ENCODE peak calls at places on chromosomes 5 and 9, in six cellular contexts. One of them, this sample, is unnamed.

GRCh38 chr5:108451269-108451668 is 69.4 kb upstream of the FBXL17 start:
- ATAC-seq in HepG2: no peak
- ATAC-seq in A549: no peak
- ATAC-seq in K562: no peak
- ATAC-seq in GM12878: no peak
- ATAC-seq in upper lobe of left lung: no peak
- ATAC-seq in this sample: no peak

GRCh38 chr9:22124263-22125011 is 115.3 kb upstream of the CDKN2B start:
- ATAC-seq in HepG2: no peak
- ATAC-seq in A549: no peak
- ATAC-seq in K562: no peak
- ATAC-seq in GM12878: no peak
- ATAC-seq in upper lobe of left lung: no peak
- ATAC-seq in this sample: no peak

GRCh38 chr5:40774626-40775025 is 18.9 kb upstream of the TTC33 start:
- ATAC-seq in HepG2: peak; percentile 70
- ATAC-seq in A549: no peak
- ATAC-seq in K562: peak; percentile 44
- ATAC-seq in GM12878: peak; percentile 38
- ATAC-seq in upper lobe of left lung: no peak
- ATAC-seq in this sample: no peak

GRCh38 chr5:158819840-158820620 is 279.7 kb downstream of the EBF1 start:
- ATAC-seq in HepG2: no peak
- ATAC-seq in A549: no peak
- ATAC-seq in K562: no peak
- ATAC-seq in GM12878: peak; percentile 90
- ATAC-seq in upper lobe of left lung: no peak
- ATAC-seq in this sample: no peak

GRCh38 chr5:123701511-123702200 is 189.7 kb downstream of the CSNK1G3 start:
- ATAC-seq in HepG2: no peak
- ATAC-seq in A549: no peak
- ATAC-seq in K562: no peak
- ATAC-seq in GM12878: no peak
- ATAC-seq in upper lobe of left lung: no peak
- ATAC-seq in this sample: no peak

GRCh38 chr9:137716694-137717287 is 98.0 kb downstream of the EHMT1 start:
- ATAC-seq in HepG2: peak; percentile 28
- ATAC-seq in A549: no peak
- ATAC-seq in K562: no peak
- ATAC-seq in GM12878: no peak
- ATAC-seq in upper lobe of left lung: no peak
- ATAC-seq in this sample: no peak

GRCh38 chr5:142110046-142110531 is 1.5 kb downstream of the NDFIP1 start:
- ATAC-seq in HepG2: no peak
- ATAC-seq in A549: no peak
- ATAC-seq in K562: peak; percentile 13
- ATAC-seq in GM12878: peak; percentile 42
- ATAC-seq in upper lobe of left lung: no peak
- ATAC-seq in this sample: no peak

GRCh38 chr9:35910613-35911488 is 1.6 kb downstream of the SPAAR start:
- ATAC-seq in HepG2: no peak
- ATAC-seq in A549: no peak
- ATAC-seq in K562: peak; percentile 15
- ATAC-seq in GM12878: peak; percentile 72
- ATAC-seq in upper lobe of left lung: no peak
- ATAC-seq in this sample: no peak

GRCh38 chr5:135851186-135851906 is 16.9 kb downstream of the SLC25A48 start:
- ATAC-seq in HepG2: no peak
- ATAC-seq in A549: no peak
- ATAC-seq in K562: no peak
- ATAC-seq in GM12878: no peak
- ATAC-seq in upper lobe of left lung: no peak
- ATAC-seq in this sample: no peak

GRCh38 chr5:133454442-133454841 is 157.9 kb downstream of the FSTL4 start:
- ATAC-seq in HepG2: no peak
- ATAC-seq in A549: no peak
- ATAC-seq in K562: no peak
- ATAC-seq in GM12878: no peak
- ATAC-seq in upper lobe of left lung: no peak
- ATAC-seq in this sample: no peak

GRCh38 chr5:50328193-50328729 is 112.8 kb downstream of the EMB start:
- ATAC-seq in HepG2: no peak
- ATAC-seq in A549: no peak
- ATAC-seq in K562: no peak
- ATAC-seq in GM12878: no peak
- ATAC-seq in upper lobe of left lung: no peak
- ATAC-seq in this sample: no peak

GRCh38 chr9:37540634-37541033 is 35.5 kb downstream of the FBXO10 start:
- ATAC-seq in HepG2: no peak
- ATAC-seq in A549: no peak
- ATAC-seq in K562: no peak
- ATAC-seq in GM12878: no peak
- ATAC-seq in upper lobe of left lung: no peak
- ATAC-seq in this sample: no peak

GRCh38 chr9:72440383-72440782 is 75.4 kb upstream of the ZFAND5 start:
- ATAC-seq in HepG2: no peak
- ATAC-seq in A549: no peak
- ATAC-seq in K562: no peak
- ATAC-seq in GM12878: no peak
- ATAC-seq in upper lobe of left lung: no peak
- ATAC-seq in this sample: no peak

GRCh38 chr5:140967226-140967893 is 1.1 kb downstream of the PCDHAC2 start:
- ATAC-seq in HepG2: no peak
- ATAC-seq in A549: no peak
- ATAC-seq in K562: no peak
- ATAC-seq in GM12878: no peak
- ATAC-seq in upper lobe of left lung: no peak
- ATAC-seq in this sample: peak; percentile 6

GRCh38 chr9:123150708-123151503 is 117.4 kb downstream of the GPR21 start:
- ATAC-seq in HepG2: no peak
- ATAC-seq in A549: no peak
- ATAC-seq in K562: no peak
- ATAC-seq in GM12878: no peak
- ATAC-seq in upper lobe of left lung: no peak
- ATAC-seq in this sample: no peak

GRCh38 chr5:112686675-112687074 is 51.0 kb upstream of the APC start:
- ATAC-seq in HepG2: no peak
- ATAC-seq in A549: no peak
- ATAC-seq in K562: no peak
- ATAC-seq in GM12878: peak; percentile 16
- ATAC-seq in upper lobe of left lung: no peak
- ATAC-seq in this sample: no peak

GRCh38 chr5:83034552-83035181 is 42.5 kb downstream of the TMEM167A start:
- ATAC-seq in HepG2: no peak
- ATAC-seq in A549: no peak
- ATAC-seq in K562: peak; percentile 41
- ATAC-seq in GM12878: no peak
- ATAC-seq in upper lobe of left lung: no peak
- ATAC-seq in this sample: no peak

GRCh38 chr5:98341038-98341710 is 432.3 kb upstream of the RGMB start:
- ATAC-seq in HepG2: no peak
- ATAC-seq in A549: no peak
- ATAC-seq in K562: no peak
- ATAC-seq in GM12878: no peak
- ATAC-seq in upper lobe of left lung: no peak
- ATAC-seq in this sample: peak; percentile 57

GRCh38 chr5:131466171-131466766 is 168.8 kb downstream of the RAPGEF6 start:
- ATAC-seq in HepG2: no peak
- ATAC-seq in A549: peak; percentile 50
- ATAC-seq in K562: no peak
- ATAC-seq in GM12878: no peak
- ATAC-seq in upper lobe of left lung: no peak
- ATAC-seq in this sample: no peak

GRCh38 chr5:95647886-95648860 is 1.6 kb downstream of the RFESD start:
- ATAC-seq in HepG2: no peak
- ATAC-seq in A549: no peak
- ATAC-seq in K562: peak; percentile 76
- ATAC-seq in GM12878: peak; percentile 12
- ATAC-seq in upper lobe of left lung: no peak
- ATAC-seq in this sample: no peak

GRCh38 chr5:95643152-95643551 is 3.4 kb upstream of the RFESD start:
- ATAC-seq in HepG2: no peak
- ATAC-seq in A549: no peak
- ATAC-seq in K562: no peak
- ATAC-seq in GM12878: no peak
- ATAC-seq in upper lobe of left lung: no peak
- ATAC-seq in this sample: no peak

GRCh38 chr5:95647331-95647659 is 718 bp downstream of the RFESD start:
- ATAC-seq in HepG2: no peak
- ATAC-seq in A549: peak; percentile 40
- ATAC-seq in K562: peak; percentile 35
- ATAC-seq in GM12878: peak; percentile 22
- ATAC-seq in upper lobe of left lung: no peak
- ATAC-seq in this sample: no peak

GRCh38 chr5:95644351-95645042 is 2.1 kb upstream of the RFESD start:
- ATAC-seq in HepG2: no peak
- ATAC-seq in A549: peak; percentile 22
- ATAC-seq in K562: no peak
- ATAC-seq in GM12878: peak; percentile 52
- ATAC-seq in upper lobe of left lung: no peak
- ATAC-seq in this sample: no peak

DNA sequence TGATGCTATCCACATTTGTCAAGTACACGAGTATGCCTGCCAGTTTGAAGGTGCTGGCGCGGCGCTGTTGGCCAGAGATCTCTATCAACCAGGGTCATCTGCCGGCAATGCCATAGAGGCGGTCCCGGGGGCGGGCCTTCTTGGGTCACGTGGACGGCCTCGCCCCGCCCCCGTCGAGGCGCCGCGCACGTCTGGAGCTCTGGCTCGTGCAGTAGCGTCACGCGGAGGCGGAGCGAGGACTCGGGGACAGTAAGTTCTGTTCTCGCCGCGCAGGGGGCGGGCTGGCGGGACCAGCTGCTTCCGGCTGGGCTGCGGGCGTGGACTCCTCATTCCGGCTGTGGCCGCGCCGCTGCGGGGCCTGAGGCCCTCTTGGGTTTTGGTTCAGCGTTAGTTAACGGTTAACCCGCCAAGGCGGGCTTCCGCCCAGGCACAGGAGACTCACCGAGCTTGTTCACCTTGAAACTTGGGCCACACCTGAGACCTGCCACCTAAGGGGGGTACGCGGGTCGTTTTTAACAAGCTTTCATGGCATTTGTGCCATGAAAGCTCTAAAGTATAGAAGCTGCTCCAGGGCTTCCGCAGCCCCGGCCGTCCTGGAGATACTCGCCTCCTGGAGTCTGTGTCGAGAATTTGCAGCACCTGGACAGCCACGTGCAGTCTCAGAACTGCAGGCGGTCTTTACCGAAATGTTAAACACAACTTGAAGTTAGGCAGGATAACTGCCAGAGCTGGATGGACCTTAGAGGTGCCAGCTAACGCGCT is at the start of gene RFESD:
- ATAC-seq in HepG2: peak; percentile 98
- ATAC-seq in A549: peak; percentile 98
- ATAC-seq in K562: peak; percentile 89
- ATAC-seq in GM12878: peak; percentile 97
- ATAC-seq in upper lobe of left lung: peak; percentile 99
- ATAC-seq in this sample: peak; percentile 99
- TF ChIP-seq EP300 in HepG2: peak; percentile 53
- TF ChIP-seq EP300 in A549: no peak
- TF ChIP-seq EP300 in K562: peak; percentile 52
- TF ChIP-seq EP300 in GM12878: no peak
- TF ChIP-seq EP300 in upper lobe of left lung: peak; percentile 99
- TF ChIP-seq EP300 in this sample: peak; percentile 97

DNA sequence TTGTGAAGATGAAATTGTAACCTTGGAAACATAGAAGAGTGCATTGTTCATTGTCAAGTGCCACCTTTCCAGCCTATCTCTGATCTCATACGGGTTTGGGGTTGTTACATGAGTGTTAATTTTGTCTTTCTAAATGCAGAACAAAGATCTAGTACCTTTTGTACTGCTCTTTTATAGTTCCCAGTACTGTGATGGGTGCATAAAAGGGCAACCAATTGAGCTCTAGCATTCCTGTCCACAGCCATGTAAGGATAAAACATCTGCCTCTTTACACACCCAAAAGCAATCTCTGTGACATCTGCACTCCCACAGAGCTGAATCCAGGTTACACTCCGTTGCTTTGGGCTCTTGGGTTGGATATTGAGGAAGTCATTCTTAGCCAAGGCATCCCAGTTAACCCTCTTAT is 255.2 kb downstream of the SGCD start:
- ATAC-seq in HepG2: no peak
- ATAC-seq in A549: no peak
- ATAC-seq in K562: no peak
- ATAC-seq in GM12878: no peak
- ATAC-seq in upper lobe of left lung: no peak
- ATAC-seq in this sample: peak; percentile 83
- TF ChIP-seq EP300 in HepG2: no peak
- TF ChIP-seq EP300 in A549: no peak
- TF ChIP-seq EP300 in K562: no peak
- TF ChIP-seq EP300 in GM12878: no peak
- TF ChIP-seq EP300 in upper lobe of left lung: no peak
- TF ChIP-seq EP300 in this sample: peak; percentile 62

DNA sequence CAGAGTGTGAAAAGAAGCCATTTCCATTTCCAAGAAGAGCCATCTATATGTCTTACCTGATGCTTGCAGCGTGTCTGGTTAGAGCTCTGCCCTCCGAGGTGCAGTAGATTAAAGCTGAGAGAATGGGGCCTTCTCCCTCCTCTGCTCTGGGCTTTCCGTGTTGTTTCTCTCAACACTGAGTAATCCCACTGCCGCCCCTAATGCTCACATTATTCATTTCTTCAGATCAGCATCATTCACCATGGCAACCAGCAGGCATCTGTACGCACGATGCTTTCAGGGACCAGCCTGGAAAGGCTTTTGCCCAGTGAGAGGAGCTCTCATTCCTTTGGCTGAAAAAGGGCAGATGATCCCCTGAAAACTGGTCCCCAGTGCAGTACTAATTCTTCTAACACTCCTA is 79.6 kb downstream of the CYFIP2 start:
- ATAC-seq in HepG2: no peak
- ATAC-seq in A549: no peak
- ATAC-seq in K562: no peak
- ATAC-seq in GM12878: no peak
- ATAC-seq in upper lobe of left lung: no peak
- ATAC-seq in this sample: no peak
- TF ChIP-seq EP300 in HepG2: no peak
- TF ChIP-seq EP300 in A549: no peak
- TF ChIP-seq EP300 in K562: no peak
- TF ChIP-seq EP300 in GM12878: no peak
- TF ChIP-seq EP300 in upper lobe of left lung: no peak
- TF ChIP-seq EP300 in this sample: no peak

DNA sequence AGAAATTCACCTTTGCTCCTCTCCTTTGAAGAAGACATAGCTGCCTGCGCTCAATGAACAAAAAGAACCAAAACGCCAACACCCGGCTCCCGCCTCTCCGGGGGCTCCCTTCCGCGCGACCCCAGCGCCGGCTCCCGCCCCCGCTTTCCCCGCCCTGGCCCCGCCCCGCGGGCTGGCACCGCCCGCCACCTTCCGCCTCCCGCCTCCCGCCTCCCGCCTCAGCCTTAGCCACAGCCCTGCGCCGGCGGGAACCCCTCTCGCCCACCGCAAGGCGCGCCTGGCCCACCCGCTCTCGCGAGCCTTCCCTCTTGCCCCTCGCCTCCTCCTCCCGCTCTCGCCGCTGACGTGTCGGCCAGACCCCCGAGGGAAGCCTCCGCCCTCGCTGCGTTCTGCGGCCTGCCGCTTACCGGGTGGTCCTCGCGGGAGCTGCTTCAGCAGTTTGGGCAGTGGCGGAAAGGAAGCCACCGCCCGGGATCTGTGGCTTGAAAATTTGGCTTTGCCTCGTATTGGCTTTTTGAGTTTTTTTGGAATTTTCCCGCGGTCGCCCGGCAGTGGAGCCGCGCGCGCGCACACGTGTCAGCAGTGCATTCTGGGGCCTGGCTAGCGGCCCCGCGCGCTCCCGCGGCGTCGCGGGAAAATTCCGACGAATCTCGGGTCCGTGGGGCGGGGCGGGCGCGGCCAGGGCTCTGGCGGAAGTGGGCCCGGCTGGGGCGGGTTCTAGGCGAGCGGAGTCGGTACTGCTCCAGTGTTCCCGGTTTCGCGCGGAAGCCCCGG is at the start of gene FANCC:
- ATAC-seq in HepG2: peak; percentile 90
- ATAC-seq in A549: peak; percentile 80
- ATAC-seq in K562: peak; percentile 91
- ATAC-seq in GM12878: peak; percentile 89
- ATAC-seq in upper lobe of left lung: peak; percentile 94
- ATAC-seq in this sample: peak; percentile 95
- TF ChIP-seq EP300 in HepG2: no peak
- TF ChIP-seq EP300 in A549: no peak
- TF ChIP-seq EP300 in K562: no peak
- TF ChIP-seq EP300 in GM12878: no peak
- TF ChIP-seq EP300 in upper lobe of left lung: no peak
- TF ChIP-seq EP300 in this sample: no peak

This sample was measured in gastroesophageal sphincter.